ENCODE peak calls at places on chromosomes 2 and 18, in nine cellular contexts. I is HCT116, E is GM23248, S is neural progenitor cell, D is hepatocyte, K is MM.1S, X is OCI-LY7, C is PC-3, Z is GM23338. L is an unnamed sample.

GRCh38 chr2:105734762-105735538 is 9.8 kb upstream of the NCK2 start:
- DNase-seq in E (peak; percentile 71), S (no peak), Z (no peak), K (peak; percentile 71), C (peak; percentile 80), X (no peak), D (no peak), I (no peak), L (no peak)

GRCh38 chr2:1620081-1620480 is 124.2 kb downstream of the PXDN start:
- DNase-seq in I (no peak), Z (no peak), E (no peak), X (no peak), S (no peak), D (no peak), C (no peak), K (no peak), L (no peak)

GRCh38 chr2:150126143-150126725 is 361.2 kb downstream of the RND3 start:
- DNase-seq in D (peak; percentile 17), S (no peak), Z (no peak), K (no peak), I (no peak), E (peak; percentile 65), X (no peak), C (peak; percentile 84), L (no peak)

GRCh38 chr18:7855671-7856070 is 288.6 kb downstream of the PTPRM start:
- DNase-seq in S (no peak), E (no peak), Z (no peak), I (no peak), K (no peak), D (no peak), C (no peak), X (no peak), L (no peak)

GRCh38 chr18:34548973-34549294 is 161.2 kb upstream of the DTNA start:
- DNase-seq in X (no peak), C (no peak), K (no peak), I (no peak), E (no peak), S (no peak), Z (no peak), D (no peak), L (no peak)

GRCh38 chr2:198188982-198189381 is 384.6 kb downstream of the PLCL1 start:
- DNase-seq in S (no peak), D (no peak), Z (peak; percentile 9), E (no peak), I (no peak), X (no peak), K (no peak), C (no peak), L (no peak)

GRCh38 chr2:151087377-151087776 is 174.3 kb downstream of the RBM43 start:
- DNase-seq in C (no peak), E (no peak), D (no peak), S (no peak), I (no peak), Z (no peak), K (no peak), X (no peak), L (no peak)

GRCh38 chr2:199979841-199980628 is 24.7 kb downstream of the MAIP1 start:
- DNase-seq in Z (peak; percentile 95), X (peak; percentile 73), C (peak; percentile 89), E (peak; percentile 90), I (peak; percentile 57), K (peak; percentile 75), S (peak; percentile 92), D (peak; percentile 92), L (peak; percentile 52)

GRCh38 chr2:124112966-124113365 is 87.9 kb downstream of the CNTNAP5 start:
- DNase-seq in S (no peak), K (no peak), D (no peak), Z (no peak), E (peak; percentile 6), X (no peak), I (no peak), C (peak; percentile 61), L (no peak)

GRCh38 chr2:239952665-239953417 is 72.3 kb downstream of the NDUFA10 start:
- DNase-seq in D (no peak), C (no peak), E (no peak), I (no peak), X (no peak), S (no peak), K (no peak), Z (no peak), L (no peak)

GRCh38 chr2:239955989-239956817 is 68.9 kb downstream of the NDUFA10 start:
- DNase-seq in E (no peak), Z (no peak), I (no peak), C (no peak), K (no peak), D (no peak), S (no peak), X (no peak), L (no peak)

GRCh38 chr2:239955086-239955988 is 69.8 kb downstream of the NDUFA10 start:
- DNase-seq in D (no peak), X (no peak), K (no peak), S (no peak), I (no peak), C (no peak), E (no peak), Z (no peak), L (no peak)

GRCh38 chr2:239953418-239954061 is 71.6 kb downstream of the NDUFA10 start:
- DNase-seq in D (no peak), C (no peak), S (no peak), X (no peak), Z (no peak), K (no peak), E (peak; percentile 46), I (no peak), L (no peak)

GRCh38 chr2:239954166-239955085 is 70.7 kb downstream of the NDUFA10 start:
- DNase-seq in K (no peak), S (no peak), E (peak; percentile 33), X (no peak), I (no peak), Z (no peak), C (no peak), D (no peak), L (no peak)
- TF ChIP-seq EZH2phosphoT487 in K (no peak), S (no peak), E (no peak), X (no peak), I (no peak), Z (no peak), C (no peak), D (no peak), L (no peak)

GRCh38 chr2:86301711-86302202 is 35.7 kb downstream of the REEP1 start:
- DNase-seq in S (peak; percentile 39), Z (no peak), I (no peak), D (no peak), X (no peak), E (no peak), K (no peak), C (no peak), L (no peak)

GRCh38 chr2:86301010-86301409 is 36.4 kb downstream of the REEP1 start:
- DNase-seq in Z (no peak), S (peak; percentile 21), E (no peak), I (no peak), K (no peak), C (no peak), D (no peak), X (no peak), L (no peak)

GRCh38 chr2:86302320-86302719 is 35.1 kb downstream of the REEP1 start:
- DNase-seq in E (no peak), Z (no peak), D (no peak), S (no peak), K (no peak), X (no peak), I (no peak), C (no peak), L (no peak)

GRCh38 chr2:86298411-86299390 is 38.7 kb downstream of the REEP1 start:
- DNase-seq in Z (peak; percentile 56), D (peak; percentile 50), C (peak; percentile 16), K (no peak), X (no peak), I (no peak), E (peak; percentile 40), S (peak; percentile 55), L (peak; percentile 30)

GRCh38 chr2:86300496-86300895 is 36.9 kb downstream of the REEP1 start:
- DNase-seq in Z (no peak), C (no peak), K (no peak), X (no peak), I (no peak), E (no peak), S (no peak), D (no peak), L (no peak)
- TF ChIP-seq EZH2phosphoT487 in Z (no peak), C (no peak), K (no peak), X (no peak), I (no peak), E (no peak), S (no peak), D (no peak), L (no peak)

DNA sequence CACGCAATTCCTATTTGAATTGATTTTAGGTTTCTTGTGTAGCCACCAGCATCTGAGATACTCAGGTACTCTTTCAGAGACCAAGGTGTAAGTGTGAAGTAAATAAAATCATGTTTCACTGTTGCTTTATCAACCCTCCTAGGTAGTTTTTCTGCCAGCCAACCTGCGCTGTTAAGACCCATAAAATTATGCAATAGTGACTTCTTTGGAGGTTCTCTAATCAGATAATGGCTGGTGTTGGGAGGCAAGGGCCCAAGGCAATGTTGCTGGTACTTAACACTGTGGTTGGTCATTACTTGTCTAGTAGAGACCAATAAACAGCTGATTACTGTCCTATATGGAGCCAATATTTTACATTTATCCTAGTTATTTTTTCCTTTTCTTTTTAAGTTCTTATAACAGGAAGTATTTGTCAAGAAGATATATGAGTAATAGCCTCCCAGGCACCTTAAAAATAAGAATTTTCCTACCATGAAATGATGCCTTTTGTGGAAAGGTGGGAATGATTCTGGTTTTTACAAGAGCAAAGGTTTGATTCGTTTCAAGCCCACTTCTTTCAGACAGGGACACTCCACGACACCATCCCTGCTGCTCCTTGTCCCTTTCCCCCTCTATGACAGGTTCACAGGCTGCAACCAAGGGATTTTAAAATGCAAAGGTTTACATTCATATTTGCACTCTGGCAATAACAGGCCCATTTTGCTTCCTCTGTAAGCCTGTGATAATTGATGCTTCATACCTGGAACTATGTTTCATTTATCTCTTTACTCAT is 259.3 kb downstream of the MEIS1 start:
- DNase-seq in I (no peak), K (no peak), Z (no peak), C (no peak), D (peak; percentile 22), E (no peak), X (no peak), S (no peak), L (no peak)
- TF ChIP-seq EZH2phosphoT487 in I (no peak), K (no peak), Z (no peak), C (no peak), D (no peak), E (no peak), X (no peak), S (no peak), L (no peak)

DNA sequence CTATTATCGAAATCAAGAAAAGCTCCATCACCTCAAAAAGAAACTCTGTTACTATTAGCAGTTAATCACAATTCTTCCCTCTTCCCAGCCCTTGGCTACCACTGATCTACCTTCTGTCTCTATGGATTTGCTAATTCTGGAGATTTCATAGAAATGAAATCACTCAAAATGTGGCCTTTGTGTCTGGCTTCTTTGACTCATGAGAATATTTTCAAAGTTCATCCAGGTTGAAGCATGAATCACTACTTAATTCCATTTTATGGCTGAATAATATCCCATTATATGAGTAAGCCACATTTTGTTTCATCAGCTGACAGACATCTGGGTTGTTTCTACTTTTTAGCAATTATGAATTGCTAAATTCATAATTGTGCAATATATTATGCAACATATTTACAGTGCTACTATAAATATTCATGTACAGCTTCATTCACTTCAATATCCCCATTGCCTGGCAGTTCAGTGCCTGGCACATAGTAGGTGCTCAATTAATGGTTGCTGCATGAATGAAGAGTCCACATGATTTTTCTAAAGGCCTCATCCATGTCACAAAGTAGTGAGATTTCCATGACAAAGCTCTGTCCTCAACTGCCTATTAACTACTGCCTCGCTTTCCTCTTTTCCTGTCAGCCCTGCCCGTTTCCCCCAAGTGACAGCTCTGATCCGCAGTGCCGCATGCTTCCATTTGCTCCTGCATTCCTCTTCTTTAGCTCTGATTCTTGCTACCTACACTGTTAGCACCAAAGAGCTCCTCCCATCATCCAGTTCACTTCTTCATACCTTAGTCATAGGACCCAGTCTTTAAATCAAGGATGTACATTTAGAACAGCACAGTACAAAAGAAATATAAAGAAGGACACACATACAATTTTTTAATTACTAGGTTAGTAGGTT is 32.8 kb downstream of the CCDC93 start:
- DNase-seq in D (peak; percentile 15), C (peak; percentile 89), Z (no peak), E (peak; percentile 94), K (no peak), X (no peak), I (no peak), S (no peak), L (no peak)
- TF ChIP-seq EZH2phosphoT487 in D (no peak), C (no peak), Z (no peak), E (peak; percentile 51), K (no peak), X (no peak), I (no peak), S (no peak), L (no peak)

L was measured in SK-N-SH.